ENCODE peak calls at places on chromosomes 5 and 9, in eight cellular contexts. U is A549; I is CD4-positive, alpha-beta T cell; J is GM12865; O is stomach; S is colonic mucosa; X is AG09319; Z is astrocyte. M is an unnamed sample.

GRCh38 chr5:167156446-167156845 is 1135.0 kb upstream of the WWC1 start:
- DNase-seq in I (no peak), U (no peak), S (no peak), O (no peak), X (no peak), Z (no peak), J (no peak), M (no peak)

GRCh38 chr5:81971086-81971693 is 633 bp upstream of the ATG10 start:
- DNase-seq in J (peak), X (no peak), Z (peak), I (no peak), S (peak), O (no peak), U (peak), M (no peak)

GRCh38 chr5:155616779-155617392 is 603.3 kb downstream of the KIF4B start:
- DNase-seq in X (no peak), I (peak), Z (no peak), S (peak), J (peak), U (peak), O (peak), M (no peak)

GRCh38 chr5:81778642-81779041 is 27.7 kb upstream of the SSBP2 start:
- DNase-seq in J (peak), S (no peak), I (no peak), X (no peak), Z (peak), O (no peak), U (no peak), M (no peak)

GRCh38 chr5:161190086-161190485 is 338.1 kb upstream of the ATP10B start:
- DNase-seq in S (no peak), U (no peak), J (no peak), X (no peak), I (no peak), O (no peak), Z (no peak), M (no peak)

GRCh38 chr9:93730643-93731042 is 154.3 kb downstream of the PHF2 start:
- DNase-seq in J (no peak), U (no peak), I (no peak), S (no peak), O (no peak), Z (no peak), X (no peak), M (no peak)

GRCh38 chr9:128946945-128947422 is 419 bp downstream of the DOLK start:
- DNase-seq in O (peak), Z (peak), U (no peak), I (peak), X (no peak), J (peak), S (no peak), M (peak)

GRCh38 chr5:61440596-61440995 is 108.5 kb downstream of the ZSWIM6 start:
- DNase-seq in J (no peak), S (no peak), U (no peak), I (no peak), Z (no peak), X (no peak), O (no peak), M (no peak)

GRCh38 chr5:122705876-122706275 is 69.0 kb upstream of the SNX2 start:
- DNase-seq in O (no peak), J (no peak), Z (no peak), X (no peak), U (no peak), S (no peak), I (no peak), M (no peak)

GRCh38 chr5:140549237-140550144 is 2.0 kb downstream of the EIF4EBP3 start:
- DNase-seq in S (peak), U (no peak), O (peak), J (no peak), X (peak), Z (no peak), I (no peak), M (no peak)

GRCh38 chr9:96441798-96442445 is 8.0 kb upstream of the HABP4 start:
- DNase-seq in J (peak), O (no peak), X (no peak), U (no peak), I (no peak), Z (no peak), S (peak), M (no peak)

GRCh38 chr5:90134892-90135291 is 274.7 kb downstream of the CETN3 start:
- DNase-seq in U (no peak), I (no peak), S (peak), O (peak), X (no peak), Z (peak), J (no peak), M (no peak)

GRCh38 chr9:132993511-132993939 is 15.0 kb downstream of the GFI1B start:
- DNase-seq in Z (no peak), J (no peak), O (no peak), I (no peak), S (no peak), U (no peak), X (no peak), M (peak)

GRCh38 chr9:3868466-3868865 is 342.7 kb upstream of the RFX3 start:
- DNase-seq in Z (no peak), O (no peak), I (no peak), X (no peak), S (no peak), J (no peak), U (no peak), M (no peak)

GRCh38 chr5:149093625-149094024 is 30.8 kb upstream of the SH3TC2 start:
- DNase-seq in J (no peak), U (no peak), I (no peak), S (no peak), Z (no peak), X (no peak), O (no peak), M (no peak)

GRCh38 chr9:107213561-107214028 is 69.5 kb upstream of the RAD23B start:
- DNase-seq in U (peak), Z (peak), J (peak), S (no peak), O (no peak), X (peak), I (no peak), M (no peak)

GRCh38 chr9:94717656-94718225 is 8.8 kb upstream of the AOPEP start:
- DNase-seq in I (no peak), X (no peak), Z (peak), O (no peak), J (no peak), U (no peak), S (no peak), M (no peak)

GRCh38 chr5:132136906-132137305 is 63.3 kb downstream of the CSF2 start:
- DNase-seq in Z (peak), O (no peak), S (no peak), X (peak), U (no peak), I (no peak), J (no peak), M (no peak)

GRCh38 chr5:54518146-54519082 is 855 bp downstream of the SNX18 start:
- DNase-seq in J (peak), U (peak), O (peak), X (no peak), Z (no peak), S (peak), I (peak), M (no peak)

GRCh38 chr9:82062245-82062644 is 73.7 kb downstream of the SPATA31D1 start:
- DNase-seq in J (no peak), O (no peak), X (no peak), U (no peak), I (no peak), S (no peak), Z (no peak), M (no peak)

GRCh38 chr9:35923927-35924763 is 14.9 kb downstream of the SPAAR start:
- DNase-seq in J (no peak), S (peak), Z (peak), O (no peak), U (peak), X (peak), I (no peak), M (no peak)

GRCh38 chr5:24492231-24492630 is 152.5 kb downstream of the CDH10 start:
- DNase-seq in U (no peak), I (no peak), Z (no peak), O (no peak), X (no peak), S (no peak), J (no peak), M (no peak)

GRCh38 chr9:113886933-113887332 is 10.8 kb downstream of the ZNF618 start:
- DNase-seq in Z (no peak), J (no peak), I (no peak), O (no peak), U (no peak), S (no peak), X (no peak), M (no peak)
- TF ChIP-seq CTCF in Z (no peak), J (no peak), I (no peak), O (no peak), U (no peak), S (no peak), X (no peak), M (no peak)

DNA sequence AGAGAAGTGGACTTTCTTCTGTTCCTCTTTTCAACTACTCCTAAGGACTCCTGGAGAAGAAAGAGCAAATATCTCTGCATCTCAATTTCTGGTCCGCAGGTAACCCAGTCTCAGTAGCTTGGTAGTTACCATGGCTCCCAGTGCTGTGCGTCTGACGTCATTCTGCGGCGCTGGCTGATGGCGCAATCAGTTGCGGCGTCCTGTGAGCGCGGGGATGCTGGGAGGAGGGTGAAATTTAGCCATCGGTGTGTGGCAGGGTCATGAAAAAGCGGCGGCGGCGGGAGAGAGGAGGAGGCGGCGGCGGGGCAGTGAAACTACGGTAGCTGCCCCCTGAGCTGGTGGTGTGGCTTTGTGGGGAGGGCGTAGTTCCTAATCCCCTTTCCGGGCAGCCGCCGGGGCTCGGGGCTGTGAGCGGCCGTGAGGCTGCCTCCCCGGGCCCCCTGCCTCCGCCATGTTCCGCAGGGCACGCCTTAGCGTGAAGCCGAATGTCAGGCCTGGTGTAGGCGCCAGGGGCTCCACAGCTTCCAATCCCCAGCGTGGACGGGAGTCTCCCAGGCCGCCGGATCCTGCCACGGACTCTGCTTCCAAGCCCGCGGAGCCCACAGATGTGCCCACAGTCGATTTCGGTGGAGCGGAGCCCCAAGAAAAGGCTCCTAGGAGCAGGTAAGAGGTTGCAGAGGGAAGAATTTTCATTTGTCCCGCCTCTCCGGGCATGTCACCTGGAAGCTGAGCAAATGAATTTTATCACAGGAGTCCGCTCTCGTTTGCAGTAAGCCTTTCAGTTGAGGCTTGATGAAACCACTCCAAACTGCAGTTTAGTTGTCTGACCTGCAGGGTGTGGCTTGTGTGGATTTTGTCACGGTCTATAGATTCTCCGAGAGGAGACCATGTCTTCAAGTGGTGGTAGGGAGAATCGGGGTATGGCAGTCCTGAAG is at the start of gene BDP1:
- DNase-seq in O (peak), J (peak), I (peak), X (peak), Z (peak), U (peak), S (peak), M (peak)
- TF ChIP-seq CTCF in O (no peak), J (peak), I (peak), X (peak), Z (peak), U (peak), S (no peak), M (peak)

GRCh38 chr5:69035665-69036064 is 58.1 kb upstream of the SLC30A5 start:
- DNase-seq in Z (no peak), U (no peak), X (no peak), J (no peak), I (no peak), S (no peak), O (no peak), M (no peak)

GRCh38 chr5:69030663-69031062 is 63.2 kb upstream of the SLC30A5 start:
- DNase-seq in X (no peak), I (no peak), U (no peak), J (no peak), Z (no peak), S (no peak), O (no peak), M (no peak)

GRCh38 chr5:69029292-69029691 is 64.5 kb upstream of the SLC30A5 start:
- DNase-seq in X (no peak), U (no peak), Z (no peak), S (no peak), I (no peak), J (no peak), O (no peak), M (no peak)

GRCh38 chr5:69033690-69034089 is 60.1 kb upstream of the SLC30A5 start:
- DNase-seq in X (no peak), J (no peak), I (no peak), Z (no peak), S (no peak), O (no peak), U (no peak), M (no peak)

DNA sequence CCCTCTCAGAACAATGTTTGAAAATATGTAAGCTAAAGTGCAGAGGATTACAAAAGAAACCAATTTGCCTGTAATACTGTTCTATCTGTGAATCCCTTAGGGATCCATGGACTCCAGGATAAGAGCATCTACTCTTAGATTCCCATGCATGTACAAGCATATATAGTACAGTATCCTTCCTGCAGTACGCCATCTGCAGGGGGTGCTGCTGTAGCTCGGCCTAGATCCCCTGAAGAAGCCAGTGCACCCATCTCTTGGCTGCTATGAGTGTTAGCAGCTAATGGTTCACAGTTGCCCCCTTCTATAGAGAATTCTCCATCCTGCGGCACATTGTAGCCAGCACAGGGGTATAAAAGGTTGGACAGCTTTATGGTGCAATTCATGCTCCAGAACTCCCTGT is 61.8 kb upstream of the SLC30A5 start:
- DNase-seq in O (no peak), J (no peak), U (no peak), I (no peak), X (no peak), S (no peak), Z (no peak), M (no peak)
- TF ChIP-seq CTCF in O (no peak), J (peak), U (no peak), I (no peak), X (no peak), S (no peak), Z (no peak), M (peak)

DNA sequence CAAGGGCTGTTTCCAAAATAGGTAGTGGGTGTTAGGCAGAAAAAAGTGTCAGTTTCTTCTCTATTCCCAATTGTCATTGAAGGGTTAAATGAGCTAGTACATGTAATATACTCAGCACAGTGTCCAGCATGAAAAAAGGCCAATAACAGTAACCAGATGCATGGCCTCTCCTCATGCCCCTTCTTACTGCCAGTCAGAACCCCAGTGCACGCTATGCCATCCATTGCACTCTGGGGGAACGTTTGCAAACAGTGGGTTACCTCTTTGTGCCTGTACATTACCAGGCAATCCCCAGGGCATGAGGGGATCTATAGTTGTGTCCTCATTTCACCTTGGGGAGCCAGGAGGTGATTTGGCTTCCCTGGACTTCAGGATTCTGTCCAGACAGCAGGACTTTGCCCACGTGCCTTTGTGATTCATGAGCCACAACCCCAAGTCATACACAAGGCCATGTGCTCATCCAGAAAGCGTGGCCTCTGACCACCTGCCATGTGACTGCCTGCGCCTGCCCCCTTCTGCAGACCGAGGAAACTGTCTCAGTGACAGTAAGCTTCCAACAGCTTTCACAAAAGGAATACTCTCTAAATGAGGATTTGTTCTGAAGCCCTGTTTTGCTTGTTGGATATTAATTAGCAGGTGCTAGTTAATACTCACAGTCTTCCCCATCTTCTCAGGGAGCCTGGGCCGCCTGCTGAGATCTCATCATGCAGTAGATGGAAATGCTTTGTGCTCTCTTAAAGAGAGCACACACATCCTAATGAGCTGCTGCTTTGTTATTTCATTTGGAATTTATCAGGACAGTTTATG is 36.8 kb upstream of the ANGPTL2 start:
- DNase-seq in U (peak), O (peak), Z (peak), X (peak), I (no peak), J (no peak), S (peak), M (no peak)
- TF ChIP-seq CTCF in U (no peak), O (no peak), Z (peak), X (peak), I (no peak), J (no peak), S (no peak), M (peak)

DNA sequence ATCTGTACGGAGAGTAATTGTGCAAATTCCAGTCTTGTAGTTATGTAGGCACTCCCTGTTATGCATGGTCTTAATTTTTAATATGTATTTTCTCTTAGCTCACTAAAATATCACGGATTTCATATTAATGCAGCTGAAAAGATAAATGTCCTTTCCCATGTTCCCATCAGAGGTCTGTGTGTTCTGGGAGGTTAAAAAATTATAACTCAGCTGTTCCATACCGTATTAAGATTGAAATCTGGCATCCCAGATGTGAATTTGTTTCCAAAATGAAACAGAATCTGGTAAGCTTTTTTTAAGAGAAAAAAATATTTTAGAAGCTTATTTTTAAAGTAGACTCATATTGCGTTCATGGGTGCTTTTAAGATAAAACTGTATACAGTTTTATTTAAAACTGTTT is 44.3 kb downstream of the SEMA6A start:
- DNase-seq in J (no peak), I (no peak), S (no peak), X (no peak), Z (no peak), U (no peak), O (no peak), M (no peak)
- TF ChIP-seq CTCF in J (no peak), I (no peak), S (no peak), X (no peak), Z (no peak), U (no peak), O (no peak), M (no peak)

DNA sequence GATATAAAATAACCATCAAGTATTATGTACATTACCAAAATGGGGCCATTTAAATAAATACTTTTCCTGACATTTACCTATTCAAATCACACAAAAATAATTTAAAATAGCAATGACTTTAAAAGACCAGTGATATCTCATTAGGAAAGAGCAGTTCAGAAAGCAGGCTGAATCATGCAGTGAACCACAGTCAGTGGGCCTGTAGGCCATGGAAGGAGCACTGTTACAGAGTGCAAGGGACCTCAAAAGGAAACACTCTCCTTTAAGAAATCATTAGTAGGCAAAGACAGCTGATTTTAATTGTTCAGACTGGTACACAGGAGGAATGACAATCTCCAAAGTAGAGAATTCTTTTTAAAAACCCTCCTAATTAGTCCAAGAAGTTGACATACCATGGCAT is 283.5 kb upstream of the EFNA5 start:
- DNase-seq in O (no peak), I (no peak), S (no peak), Z (no peak), U (no peak), J (no peak), X (no peak), M (no peak)
- TF ChIP-seq CTCF in O (no peak), I (no peak), S (no peak), Z (no peak), U (no peak), J (no peak), X (no peak), M (no peak)

M was measured in chondrocyte.